ENCODE peak calls at places on chromosome 21, in nine cellular contexts. Z is gastrocnemius medialis, W is mesothelial cell of epicardium, Y is heart left ventricle, S is fibroblast of mammary gland, M is prostate gland, O is fibroblast of pulmonary artery, Q is neural progenitor cell, V is heart right ventricle. U is an unnamed sample.

GRCh38 chr21:37153935-37154350 is 80.9 kb downstream of the TTC3 start:
- DNase-seq in Z (peak), W (no peak), Y (peak), S (peak), M (peak), O (peak), Q (peak), V (peak), U (no peak)

GRCh38 chr21:37829043-37829442 is 87.2 kb downstream of the KCNJ6 start:
- DNase-seq in Z (no peak), W (no peak), Y (no peak), S (no peak), M (no peak), O (no peak), Q (no peak), V (no peak), U (no peak)

GRCh38 chr21:24148461-24148860 is 1458.8 kb downstream of the MRPL39 start:
- DNase-seq in Z (no peak), W (no peak), Y (no peak), S (no peak), M (no peak), O (no peak), Q (no peak), V (no peak), U (no peak)

GRCh38 chr21:42746593-42747266 is 93.3 kb downstream of the PDE9A start:
- DNase-seq in Z (peak), W (no peak), Y (no peak), S (no peak), M (no peak), O (no peak), Q (no peak), V (peak), U (no peak)

GRCh38 chr21:25396135-25396711 is 211.1 kb downstream of the MRPL39 start:
- DNase-seq in Z (no peak), W (no peak), Y (no peak), S (no peak), M (no peak), O (no peak), Q (no peak), V (no peak), U (no peak)

GRCh38 chr21:29193907-29194306 is 63.5 kb downstream of the MAP3K7CL start:
- DNase-seq in Z (no peak), W (no peak), Y (no peak), S (no peak), M (no peak), O (no peak), Q (no peak), V (no peak), U (no peak)

GRCh38 chr21:24093032-24093431 is 1514.2 kb downstream of the MRPL39 start:
- DNase-seq in Z (no peak), W (no peak), Y (no peak), S (no peak), M (no peak), O (no peak), Q (no peak), V (no peak), U (no peak)

GRCh38 chr21:14520535-14520934 is 25.6 kb downstream of the SAMSN1 start:
- DNase-seq in Z (peak), W (no peak), Y (peak), S (no peak), M (no peak), O (no peak), Q (no peak), V (no peak), U (no peak)

GRCh38 chr21:34974162-34974981 is 74.7 kb downstream of the RUNX1 start:
- DNase-seq in Z (no peak), W (no peak), Y (no peak), S (no peak), M (no peak), O (no peak), Q (no peak), V (no peak), U (no peak)

GRCh38 chr21:37758997-37759396 is 157.3 kb downstream of the KCNJ6 start:
- DNase-seq in Z (no peak), W (no peak), Y (no peak), S (peak), M (peak), O (peak), Q (peak), V (no peak), U (no peak)

GRCh38 chr21:17929514-17929913 is 110.4 kb upstream of the C21orf91 start:
- DNase-seq in Z (no peak), W (no peak), Y (no peak), S (no peak), M (no peak), O (no peak), Q (peak), V (no peak), U (no peak)

GRCh38 chr21:36297938-36298572 is 21.9 kb upstream of the MORC3 start:
- DNase-seq in Z (peak), W (no peak), Y (peak), S (no peak), M (peak), O (no peak), Q (no peak), V (peak), U (peak)

GRCh38 chr21:24290151-24290833 is 1317.0 kb downstream of the MRPL39 start:
- DNase-seq in Z (no peak), W (no peak), Y (no peak), S (no peak), M (no peak), O (no peak), Q (no peak), V (no peak), U (no peak)

GRCh38 chr21:25371831-25372434 is 235.3 kb downstream of the MRPL39 start:
- DNase-seq in Z (no peak), W (no peak), Y (no peak), S (peak), M (no peak), O (no peak), Q (no peak), V (no peak), U (no peak)

GRCh38 chr21:29299046-29299905 is 554 bp downstream of the BACH1 start:
- DNase-seq in Z (peak), W (no peak), Y (peak), S (peak), M (peak), O (peak), Q (peak), V (peak), U (peak)

GRCh38 chr21:17548262-17548661 is 35.4 kb downstream of the CXADR start:
- DNase-seq in Z (no peak), W (no peak), Y (peak), S (peak), M (no peak), O (no peak), Q (no peak), V (no peak), U (no peak)

GRCh38 chr21:29610960-29611359 is 312.2 kb downstream of the BACH1 start:
- DNase-seq in Z (no peak), W (no peak), Y (no peak), S (peak), M (no peak), O (peak), Q (no peak), V (no peak), U (no peak)

GRCh38 chr21:14482165-14482564 is 64.0 kb downstream of the SAMSN1 start:
- DNase-seq in Z (no peak), W (no peak), Y (no peak), S (no peak), M (no peak), O (no peak), Q (no peak), V (no peak), U (no peak)

GRCh38 chr21:30256100-30256499 is 26.6 kb downstream of the KRTAP24-1 start:
- DNase-seq in Z (no peak), W (no peak), Y (no peak), S (no peak), M (peak), O (no peak), Q (no peak), V (no peak), U (no peak)

GRCh38 chr21:36828208-36828607 is 129.3 kb downstream of the SIM2 start:
- DNase-seq in Z (no peak), W (no peak), Y (no peak), S (no peak), M (no peak), O (no peak), Q (no peak), V (no peak), U (no peak)

GRCh38 chr21:45207839-45208626 is 79.7 kb downstream of the POFUT2 start:
- DNase-seq in Z (no peak), W (no peak), Y (no peak), S (no peak), M (no peak), O (no peak), Q (no peak), V (no peak), U (no peak)

GRCh38 chr21:45208627-45208951 is 79.1 kb downstream of the POFUT2 start:
- DNase-seq in Z (no peak), W (no peak), Y (no peak), S (peak), M (no peak), O (peak), Q (no peak), V (no peak), U (no peak)

GRCh38 chr21:45209046-45209445 is 78.6 kb downstream of the POFUT2 start:
- DNase-seq in Z (no peak), W (no peak), Y (no peak), S (peak), M (no peak), O (peak), Q (no peak), V (no peak), U (no peak)

GRCh38 chr21:45210461-45210983 is 77.2 kb downstream of the POFUT2 start:
- DNase-seq in Z (no peak), W (no peak), Y (no peak), S (no peak), M (no peak), O (no peak), Q (no peak), V (no peak), U (no peak)

DNA sequence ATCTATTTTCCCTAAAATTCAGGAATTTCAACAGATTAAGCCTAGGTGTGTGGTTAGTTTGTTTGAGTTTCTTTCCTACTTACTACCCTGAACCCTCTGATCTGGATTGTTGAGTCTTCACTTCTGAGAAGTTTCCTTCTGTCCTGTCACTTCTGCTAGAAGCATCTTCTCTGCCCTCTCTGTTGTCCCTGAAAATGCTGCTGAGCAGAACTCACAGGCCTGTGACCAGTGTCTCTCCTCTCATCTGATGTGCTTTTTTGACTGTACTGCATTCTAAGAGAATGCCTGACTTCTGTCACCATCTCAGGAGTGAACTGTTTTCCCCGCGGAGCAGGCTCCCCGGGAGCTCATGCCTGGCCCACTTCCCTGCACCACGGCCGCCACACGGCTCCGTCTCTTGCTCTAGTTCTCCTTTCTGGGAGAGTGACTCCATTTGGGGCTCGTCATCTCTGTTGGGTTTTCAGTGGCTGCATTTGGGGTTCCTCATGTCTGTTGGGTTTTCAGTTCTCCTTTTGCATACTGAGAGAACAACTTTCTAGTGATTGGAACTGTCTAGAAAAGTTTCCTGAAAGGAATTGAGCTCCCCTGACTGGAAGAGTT is 77.9 kb downstream of the POFUT2 start:
- DNase-seq in Z (no peak), W (no peak), Y (no peak), S (no peak), M (no peak), O (no peak), Q (no peak), V (no peak), U (no peak)
- TF ChIP-seq CTCF in Z (no peak), W (no peak), Y (no peak), S (no peak), M (no peak), O (no peak), Q (no peak), V (no peak), U (no peak)

GRCh38 chr21:40141621-40142020 is 274.4 kb downstream of the PCP4 start:
- DNase-seq in Z (no peak), W (no peak), Y (no peak), S (no peak), M (no peak), O (no peak), Q (no peak), V (no peak), U (no peak)
- TF ChIP-seq CTCF in Z (no peak), W (no peak), Y (no peak), S (no peak), M (no peak), O (no peak), Q (no peak), V (no peak), U (no peak)

GRCh38 chr21:41662161-41662560 is 104.7 kb downstream of the RIPK4 start:
- DNase-seq in Z (no peak), W (no peak), Y (no peak), S (no peak), M (no peak), O (no peak), Q (no peak), V (no peak), U (no peak)

GRCh38 chr21:41658321-41658720 is 108.5 kb downstream of the RIPK4 start:
- DNase-seq in Z (no peak), W (no peak), Y (no peak), S (no peak), M (no peak), O (no peak), Q (peak), V (no peak), U (no peak)

GRCh38 chr21:41660748-41661147 is 106.1 kb downstream of the RIPK4 start:
- DNase-seq in Z (no peak), W (no peak), Y (no peak), S (no peak), M (no peak), O (no peak), Q (no peak), V (no peak), U (no peak)

GRCh38 chr21:41662761-41663160 is 104.1 kb downstream of the RIPK4 start:
- DNase-seq in Z (no peak), W (no peak), Y (no peak), S (no peak), M (no peak), O (no peak), Q (no peak), V (no peak), U (no peak)

GRCh38 chr21:41659791-41660560 is 106.9 kb downstream of the RIPK4 start:
- DNase-seq in Z (peak), W (no peak), Y (no peak), S (peak), M (no peak), O (peak), Q (no peak), V (no peak), U (no peak)
- TF ChIP-seq CTCF in Z (no peak), W (no peak), Y (no peak), S (peak), M (no peak), O (peak), Q (no peak), V (no peak), U (no peak)

GRCh38 chr21:43933680-43934079 is 68.7 kb downstream of the AGPAT3 start:
- DNase-seq in Z (no peak), W (no peak), Y (no peak), S (no peak), M (no peak), O (no peak), Q (no peak), V (no peak), U (no peak)
- TF ChIP-seq CTCF in Z (no peak), W (no peak), Y (no peak), S (no peak), M (no peak), O (no peak), Q (no peak), V (no peak), U (no peak)

GRCh38 chr21:31514598-31514997 is 144.9 kb upstream of the SOD1 start:
- DNase-seq in Z (no peak), W (no peak), Y (no peak), S (no peak), M (peak), O (no peak), Q (peak), V (no peak), U (no peak)
- TF ChIP-seq CTCF in Z (no peak), W (no peak), Y (no peak), S (no peak), M (peak), O (no peak), Q (no peak), V (no peak), U (no peak)

DNA sequence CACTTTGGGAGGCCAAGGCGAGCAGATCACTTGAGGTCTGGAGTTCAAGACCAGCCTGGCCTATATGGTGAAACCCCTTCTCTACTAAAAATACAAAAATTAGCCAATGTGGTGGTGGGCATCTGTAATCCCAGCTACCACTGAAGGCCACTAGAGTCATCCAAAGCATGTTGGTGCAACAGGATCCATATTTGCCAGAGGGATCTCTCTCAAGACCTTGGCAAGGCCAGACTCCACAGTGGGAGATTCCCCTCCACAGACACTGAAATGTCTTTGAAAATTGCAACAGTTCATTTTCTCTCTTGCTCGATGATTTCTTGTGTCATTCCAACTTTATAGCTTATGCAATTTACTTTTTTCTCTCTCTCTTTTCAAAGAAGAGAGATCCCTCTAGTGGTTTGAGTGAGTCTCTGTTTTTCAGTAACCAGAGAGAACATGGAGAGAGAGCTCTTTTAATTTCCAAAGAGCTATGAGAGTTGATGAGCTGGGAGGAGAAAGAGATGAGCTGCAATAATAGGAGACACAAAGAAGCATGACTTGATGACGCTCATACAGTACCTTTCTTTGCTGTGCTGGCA is 176.8 kb upstream of the USP25 start:
- DNase-seq in Z (no peak), W (no peak), Y (no peak), S (peak), M (no peak), O (peak), Q (no peak), V (no peak), U (no peak)
- TF ChIP-seq CTCF in Z (no peak), W (no peak), Y (no peak), S (peak), M (no peak), O (peak), Q (peak), V (peak), U (peak)

GRCh38 chr21:33211732-33212131 is 18.0 kb upstream of the IFNAR2 start:
- DNase-seq in Z (no peak), W (no peak), Y (no peak), S (no peak), M (no peak), O (no peak), Q (no peak), V (no peak), U (no peak)
- TF ChIP-seq CTCF in Z (no peak), W (no peak), Y (no peak), S (no peak), M (no peak), O (no peak), Q (no peak), V (no peak), U (no peak)

DNA sequence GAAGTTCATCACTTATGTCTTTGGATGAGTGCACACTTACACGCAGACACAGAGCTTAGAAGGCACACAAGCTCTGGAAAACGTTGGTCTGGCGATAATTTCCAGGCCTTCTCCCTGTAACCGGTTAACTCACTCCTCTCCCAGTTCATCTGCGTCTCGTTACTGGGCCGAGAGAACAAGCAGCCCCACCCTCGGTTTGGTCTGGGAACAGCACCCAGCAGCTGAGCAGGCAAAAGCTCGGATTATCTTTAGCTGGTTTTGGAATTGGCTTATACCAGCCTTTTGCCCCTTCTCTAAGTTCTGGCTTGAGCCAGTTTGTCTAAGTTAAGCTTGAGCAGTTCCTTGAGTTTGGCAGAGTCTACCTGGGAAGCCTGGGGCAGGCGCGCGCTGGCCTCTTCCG is 27.3 kb upstream of the COL6A1 start:
- DNase-seq in Z (no peak), W (no peak), Y (peak), S (peak), M (no peak), O (peak), Q (no peak), V (no peak), U (no peak)
- TF ChIP-seq CTCF in Z (no peak), W (no peak), Y (peak), S (peak), M (no peak), O (peak), Q (peak), V (peak), U (no peak)

DNA sequence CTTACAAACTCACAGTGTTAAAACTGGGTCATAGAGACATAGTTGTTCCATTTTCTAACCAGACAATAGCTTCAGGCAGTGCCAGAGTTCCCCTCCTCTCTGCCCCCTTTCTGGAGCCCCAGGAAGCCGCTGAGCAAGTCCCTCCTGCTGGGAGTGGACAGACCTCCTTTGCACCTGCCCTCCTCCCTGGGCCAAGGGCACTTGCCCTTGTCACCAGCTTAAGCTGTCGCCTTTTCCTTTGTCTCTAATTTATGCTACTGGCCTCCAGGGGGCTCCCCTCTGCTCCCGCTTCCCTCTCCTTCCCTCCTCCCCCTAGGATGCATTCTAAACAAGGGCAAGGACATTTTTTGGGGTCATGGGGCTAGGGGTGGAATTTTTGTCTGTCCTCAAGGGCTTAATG is 182.4 kb downstream of the MIS18A start:
- DNase-seq in Z (no peak), W (no peak), Y (peak), S (peak), M (no peak), O (no peak), Q (peak), V (no peak), U (no peak)
- TF ChIP-seq CTCF in Z (no peak), W (no peak), Y (peak), S (peak), M (no peak), O (peak), Q (peak), V (peak), U (no peak)

U was measured in breast epithelium.